ENCODE peak calls at places on chromosomes 13 and 19, in four cellular contexts. C is heart left ventricle, D is GM12878, H is endothelial cell of umbilical vein. W is an unnamed sample.

GRCh38 chr13:20566424-20566916 is 487 bp upstream of the IFT88 start:
- DNase-seq in C (no peak), D (no peak), H (no peak), W (no peak)

GRCh38 chr19:12163841-12164240 is 945 bp downstream of the ZNF136 start:
- DNase-seq in C (no peak), D (no peak), H (no peak), W (no peak)

GRCh38 chr13:25037057-25037813 is 58.7 kb upstream of the PABPC3 start:
- DNase-seq in C (no peak), D (no peak), H (peak), W (no peak)

GRCh38 chr13:66328486-66328885 is 901.6 kb downstream of the PCDH9 start:
- DNase-seq in C (no peak), D (no peak), H (no peak), W (no peak)

GRCh38 chr13:23960566-23961156 is 63.4 kb upstream of the C1QTNF9B start:
- DNase-seq in C (no peak), D (no peak), H (peak), W (no peak)

GRCh38 chr13:75881109-75881775 is 245.1 kb downstream of the LMO7 start:
- DNase-seq in C (no peak), D (no peak), H (no peak), W (no peak)

GRCh38 chr13:94020833-94021232 is 458.6 kb downstream of the DCT start:
- DNase-seq in C (no peak), D (no peak), H (no peak), W (no peak)

GRCh38 chr19:45340232-45340898 is at the start of gene KLC3:
- DNase-seq in C (no peak), D (no peak), H (no peak), W (peak)

GRCh38 chr13:32802159-32802558 is 214.1 kb upstream of the KL start:
- DNase-seq in C (no peak), D (no peak), H (no peak), W (no peak)

GRCh38 chr13:73412933-73413332 is 354.1 kb downstream of the KLF5 start:
- DNase-seq in C (no peak), D (no peak), H (no peak), W (no peak)

GRCh38 chr13:86881390-86881789 is 789.8 kb upstream of the SLITRK5 start:
- DNase-seq in C (no peak), D (no peak), H (no peak), W (no peak)

GRCh38 chr13:109642358-109642757 is 144.0 kb downstream of the IRS2 start:
- DNase-seq in C (no peak), D (no peak), H (no peak), W (no peak)

GRCh38 chr13:27583645-27584044 is 36.7 kb downstream of the LNX2 start:
- DNase-seq in C (no peak), D (no peak), H (peak), W (no peak)

GRCh38 chr13:112626761-112627160 is 38.8 kb upstream of the TUBGCP3 start:
- DNase-seq in C (no peak), D (no peak), H (no peak), W (no peak)

GRCh38 chr13:42337808-42338600 is 66.1 kb downstream of the AKAP11 start:
- DNase-seq in C (no peak), D (no peak), H (no peak), W (no peak)

GRCh38 chr19:29964171-29964570 is 22.1 kb downstream of the URI1 start:
- DNase-seq in C (no peak), D (no peak), H (no peak), W (no peak)

GRCh38 chr13:95441326-95441725 is 111.2 kb upstream of the CLDN10 start:
- DNase-seq in C (no peak), D (no peak), H (no peak), W (no peak)

GRCh38 chr19:4181053-4181508 is 1.3 kb downstream of the SIRT6 start:
- DNase-seq in C (no peak), D (no peak), H (no peak), W (no peak)

GRCh38 chr13:24050292-24050711 is 110.2 kb upstream of the SPATA13 start:
- DNase-seq in C (no peak), D (no peak), H (no peak), W (no peak)

GRCh38 chr13:41668130-41668757 is 210.9 kb downstream of the RGCC start:
- DNase-seq in C (no peak), D (peak), H (peak), W (no peak)

GRCh38 chr13:32272021-32272695 is 43.0 kb downstream of the ZAR1L start:
- DNase-seq in C (no peak), D (no peak), H (peak), W (no peak)

GRCh38 chr19:13839938-13840750 is 36.8 kb upstream of the NANOS3 start:
- DNase-seq in C (peak), D (no peak), H (peak), W (no peak)

GRCh38 chr13:98349731-98350305 is 172.7 kb upstream of the RNF113B start:
- DNase-seq in C (no peak), D (no peak), H (peak), W (no peak)

GRCh38 chr19:51439021-51439465 is 19.2 kb downstream of the SIGLEC8 start:
- DNase-seq in C (no peak), D (no peak), H (no peak), W (no peak)

GRCh38 chr13:29591310-29591709 is 4.2 kb downstream of the SLC7A1 start:
- DNase-seq in C (no peak), D (no peak), H (peak), W (no peak)

GRCh38 chr13:51101636-51102218 is 9.3 kb downstream of the C13orf42 start:
- DNase-seq in C (no peak), D (no peak), H (peak), W (no peak)

GRCh38 chr19:45682908-45683307 is 8.8 kb downstream of the SNRPD2 start:
- DNase-seq in C (no peak), D (no peak), H (no peak), W (no peak)

GRCh38 chr13:26485786-26486185 is 71.7 kb upstream of the WASF3 start:
- DNase-seq in C (no peak), D (no peak), H (no peak), W (no peak)

GRCh38 chr19:13120817-13121216 is 2.8 kb downstream of the NACC1 start:
- DNase-seq in C (no peak), D (no peak), H (no peak), W (no peak)

GRCh38 chr19:35265126-35265995 is 3.4 kb upstream of the USF2 start:
- DNase-seq in C (peak), D (no peak), H (no peak), W (no peak)

GRCh38 chr13:98533912-98534311 is 43.0 kb downstream of the STK24 start:
- DNase-seq in C (no peak), D (no peak), H (no peak), W (no peak)

GRCh38 chr13:19632915-19633339 is 532 bp upstream of the MPHOSPH8 start:
- DNase-seq in C (no peak), D (no peak), H (no peak), W (no peak)

GRCh38 chr19:6753178-6754031 is 13.8 kb downstream of the SH2D3A start:
- DNase-seq in C (peak), D (peak), H (peak), W (peak)

GRCh38 chr19:49637865-49638350 is 2.0 kb downstream of the RRAS start:
- DNase-seq in C (peak), D (no peak), H (peak), W (no peak)
- TF ChIP-seq POLR2A in C (peak), D (no peak), H (no peak), W (no peak)

DNA sequence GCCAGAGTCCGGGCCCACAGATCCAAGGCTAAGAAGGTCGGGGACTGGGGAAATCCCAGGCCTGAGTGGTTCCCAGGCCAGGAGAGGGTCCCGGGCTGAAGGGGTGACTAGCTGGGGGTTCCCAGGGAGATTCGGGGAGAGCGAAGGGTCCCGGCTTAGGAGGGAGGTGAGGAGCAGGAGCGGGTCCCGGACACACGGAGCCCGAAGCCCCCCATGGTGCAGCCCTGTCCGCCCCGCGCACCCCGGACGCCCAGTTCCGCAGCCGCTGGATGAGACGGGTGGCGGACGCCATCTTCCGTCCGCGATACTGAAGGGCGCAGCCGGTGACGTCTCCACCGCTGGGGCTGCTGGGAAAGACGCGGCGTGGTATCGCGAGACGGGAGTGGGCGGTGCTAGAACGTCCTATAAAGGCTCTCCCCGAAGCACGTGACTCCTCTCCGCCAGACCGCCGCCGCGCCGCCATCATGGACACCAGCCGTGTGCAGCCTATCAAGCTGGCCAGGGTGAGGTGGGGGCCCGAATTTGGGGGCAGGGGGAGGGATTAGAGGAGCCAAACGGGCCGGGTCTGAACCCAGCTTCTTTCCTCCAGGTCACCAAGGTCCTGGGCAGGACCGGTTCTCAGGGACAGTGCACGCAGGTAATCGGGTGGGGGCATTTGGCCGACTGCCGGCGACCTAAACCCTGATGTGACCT is at the start of the genes NDUFA7 and RPS28:
- DNase-seq in C (peak), D (peak), H (peak), W (peak)
- TF ChIP-seq POLR2A in C (peak), D (peak), H (peak), W (peak)

DNA sequence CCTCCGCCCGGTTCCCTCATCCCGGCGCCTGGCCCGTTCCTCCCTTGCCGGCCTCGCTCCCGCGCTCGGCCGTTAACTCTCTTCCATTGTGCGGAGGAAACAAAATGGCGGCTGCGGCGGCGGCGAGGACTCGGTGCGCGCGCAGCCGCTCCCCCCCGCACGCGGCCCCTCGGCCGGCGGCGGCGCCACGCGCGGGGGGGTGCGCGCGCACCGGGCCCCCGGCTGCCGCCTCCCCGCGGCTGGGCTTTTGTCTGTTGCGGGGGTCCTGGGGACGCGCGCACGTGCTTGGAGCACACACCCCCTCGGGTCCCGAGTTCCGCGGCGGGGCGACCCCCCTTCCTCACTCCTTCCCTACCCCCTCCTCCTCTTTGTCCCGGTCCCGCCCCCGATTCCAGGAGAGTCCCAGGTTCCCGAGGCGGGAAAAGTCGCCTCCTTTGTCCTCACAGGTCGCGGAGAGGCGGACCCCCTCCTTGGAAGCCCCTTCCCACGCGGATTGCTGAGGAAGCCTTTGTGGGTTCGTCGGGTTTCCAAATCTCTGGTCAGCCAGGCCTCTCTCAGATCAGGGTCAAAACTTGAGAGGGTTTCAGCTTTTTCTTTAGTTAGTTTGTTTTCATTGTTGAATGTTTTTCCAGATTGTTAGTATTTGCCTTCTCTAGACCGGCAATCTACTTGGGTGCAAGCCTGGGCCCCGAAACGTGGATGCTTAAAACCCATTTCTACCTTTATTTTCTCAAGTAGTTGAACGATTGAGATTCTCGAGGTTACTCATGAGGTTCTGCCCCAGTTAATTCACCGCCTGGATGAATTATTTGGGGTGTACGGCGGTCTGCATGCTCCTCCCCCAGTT is 687 bp downstream of the ILF3 start:
- DNase-seq in C (peak), D (no peak), H (peak), W (peak)
- TF ChIP-seq POLR2A in C (no peak), D (peak), H (peak), W (no peak)

GRCh38 chr19:31718898-31719297 is 369.7 kb upstream of the TSHZ3 start:
- DNase-seq in C (no peak), D (no peak), H (no peak), W (no peak)

GRCh38 chr19:31718041-31718440 is 368.8 kb upstream of the TSHZ3 start:
- DNase-seq in C (no peak), D (no peak), H (no peak), W (no peak)

GRCh38 chr19:31715249-31715944 is 366.2 kb upstream of the TSHZ3 start:
- DNase-seq in C (no peak), D (no peak), H (no peak), W (no peak)

GRCh38 chr19:31717316-31717715 is 368.1 kb upstream of the TSHZ3 start:
- DNase-seq in C (no peak), D (no peak), H (no peak), W (no peak)
- TF ChIP-seq POLR2A in C (no peak), D (no peak), H (no peak), W (no peak)

GRCh38 chr19:54462072-54462712 is 1.4 kb downstream of the LENG9 start:
- DNase-seq in C (no peak), D (no peak), H (peak), W (no peak)

GRCh38 chr19:54463531-54464043 is at the start of gene LENG9:
- DNase-seq in C (peak), D (no peak), H (peak), W (no peak)

GRCh38 chr19:54461201-54462071 is 2.1 kb downstream of the LENG9 start:
- DNase-seq in C (no peak), D (no peak), H (peak), W (no peak)

GRCh38 chr19:54464044-54464623 is 556 bp upstream of the LENG9 start:
- DNase-seq in C (peak), D (peak), H (peak), W (no peak)

DNA sequence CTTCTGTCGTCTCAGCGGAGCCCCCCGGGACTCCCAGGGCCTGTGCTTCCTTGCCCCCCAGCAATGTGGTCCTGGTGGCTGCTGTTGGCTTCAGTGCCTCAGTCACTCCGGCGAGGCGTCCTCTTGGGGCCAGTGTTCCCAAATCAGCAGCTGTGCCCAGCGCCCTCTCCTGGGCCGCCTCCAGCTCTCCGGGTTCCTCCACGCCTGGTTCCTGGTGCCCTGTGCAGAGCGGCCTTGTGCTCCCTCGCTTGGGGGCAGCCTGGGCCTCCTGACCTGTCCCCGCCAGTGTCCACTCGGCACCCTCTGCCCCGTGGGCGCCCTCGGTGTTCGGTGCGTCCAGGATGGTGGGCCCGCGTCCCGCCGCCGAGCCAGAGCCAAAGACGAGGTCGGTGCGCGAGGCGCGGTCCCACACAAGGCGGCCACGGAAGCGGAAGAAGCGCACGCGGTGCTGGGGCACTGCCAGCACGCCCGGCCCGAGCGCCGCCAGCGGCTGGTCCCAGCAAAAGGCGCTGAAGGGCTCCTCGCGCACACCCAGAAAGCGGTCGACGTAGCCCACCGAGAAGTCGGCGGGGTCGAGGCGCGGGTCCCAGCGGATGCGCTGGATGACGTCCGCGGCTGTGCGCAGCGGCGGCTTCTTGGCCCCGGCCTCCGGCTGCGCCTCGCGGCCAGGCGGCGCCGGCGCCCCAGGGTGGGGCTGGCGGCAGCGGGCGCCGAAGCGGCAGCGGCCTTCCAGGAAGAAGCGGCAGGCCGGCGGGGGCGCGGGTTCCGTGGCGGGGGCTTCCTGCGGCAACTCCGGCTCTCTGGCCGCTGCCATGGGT is 656 bp downstream of the LENG9 start:
- DNase-seq in C (peak), D (no peak), H (peak), W (no peak)
- TF ChIP-seq POLR2A in C (peak), D (peak), H (no peak), W (peak)

GRCh38 chr19:19021115-19021514 is 12.2 kb downstream of the SUGP2 start:
- DNase-seq in C (no peak), D (no peak), H (no peak), W (no peak)

GRCh38 chr19:19027228-19027627 is 6.1 kb downstream of the SUGP2 start:
- DNase-seq in C (no peak), D (no peak), H (no peak), W (no peak)

GRCh38 chr19:19026299-19026971 is 6.9 kb downstream of the SUGP2 start:
- DNase-seq in C (no peak), D (no peak), H (no peak), W (no peak)

GRCh38 chr19:19022380-19022961 is 10.8 kb downstream of the SUGP2 start:
- DNase-seq in C (no peak), D (no peak), H (no peak), W (no peak)
- TF ChIP-seq POLR2A in C (no peak), D (no peak), H (no peak), W (no peak)

GRCh38 chr13:43991773-43992201 is 112.1 kb downstream of the LACC1 start:
- DNase-seq in C (peak), D (no peak), H (no peak), W (no peak)

GRCh38 chr13:43986395-43986794 is 106.7 kb downstream of the LACC1 start:
- DNase-seq in C (no peak), D (no peak), H (no peak), W (no peak)

GRCh38 chr13:43988302-43988701 is 108.6 kb downstream of the LACC1 start:
- DNase-seq in C (no peak), D (no peak), H (no peak), W (no peak)

GRCh38 chr13:43990829-43991228 is 111.1 kb downstream of the LACC1 start:
- DNase-seq in C (no peak), D (no peak), H (no peak), W (no peak)

DNA sequence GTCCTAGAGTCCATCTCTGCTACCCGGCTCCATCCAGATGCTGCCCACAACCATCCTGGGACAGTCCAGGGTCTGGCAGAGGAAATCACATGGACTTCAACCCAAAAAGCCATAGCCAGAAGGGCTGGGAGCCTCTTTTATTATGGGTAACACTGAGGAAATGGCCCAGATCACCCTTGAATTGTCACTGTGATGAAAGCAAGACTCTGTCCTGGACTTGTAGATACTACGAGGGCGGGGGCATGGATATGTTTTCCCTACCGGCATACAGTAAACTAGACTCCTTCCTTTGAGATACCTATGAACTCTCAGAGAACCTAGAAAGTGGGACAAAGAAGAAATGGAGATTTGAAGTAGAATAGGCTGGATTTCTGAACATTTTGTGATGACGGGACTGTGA is 110.3 kb downstream of the LACC1 start:
- DNase-seq in C (no peak), D (no peak), H (no peak), W (no peak)
- TF ChIP-seq POLR2A in C (no peak), D (no peak), H (no peak), W (no peak)

W was measured in GM12891.